ENCODE peak calls at places on chromosomes 1 and 21, in ten cellular contexts. One of them, this sample, is unnamed.

GRCh38 chr21:37030864-37031263 is 24.4 kb downstream of the RIPPLY3 start:
- DNase-seq in left cardiac atrium: no peak
- DNase-seq in IMR-90: no peak
- DNase-seq in amniotic stem cell: no peak
- DNase-seq in stimulated activated CD4-positive, alpha-beta T cell treated with anti-CD3 and anti-CD28 coated beads, TNF-alpha, amount 100 ng/mL, for 48 hours: no peak
- DNase-seq in germinal center: no peak
- DNase-seq in RWPE2: no peak
- DNase-seq in HCEC 1CT: no peak
- DNase-seq in islet precursor cell: no peak
- DNase-seq in pancreas: no peak
- DNase-seq in this sample: no peak

GRCh38 chr1:53585116-53585515 is 125.9 kb downstream of the DMRTB1 start:
- DNase-seq in pancreas: no peak
- DNase-seq in germinal center: no peak
- DNase-seq in amniotic stem cell: no peak
- DNase-seq in RWPE2: no peak
- DNase-seq in islet precursor cell: peak; percentile 51
- DNase-seq in IMR-90: peak; percentile 83
- DNase-seq in stimulated activated CD4-positive, alpha-beta T cell treated with anti-CD3 and anti-CD28 coated beads, TNF-alpha, amount 100 ng/mL, for 48 hours: no peak
- DNase-seq in HCEC 1CT: peak; percentile 70
- DNase-seq in left cardiac atrium: no peak
- DNase-seq in this sample: no peak

GRCh38 chr1:100323428-100324106 is 28.7 kb upstream of the CDC14A start:
- DNase-seq in amniotic stem cell: no peak
- DNase-seq in RWPE2: no peak
- DNase-seq in HCEC 1CT: no peak
- DNase-seq in germinal center: no peak
- DNase-seq in islet precursor cell: no peak
- DNase-seq in pancreas: peak; percentile 3
- DNase-seq in left cardiac atrium: peak; percentile 36
- DNase-seq in stimulated activated CD4-positive, alpha-beta T cell treated with anti-CD3 and anti-CD28 coated beads, TNF-alpha, amount 100 ng/mL, for 48 hours: no peak
- DNase-seq in IMR-90: no peak
- DNase-seq in this sample: no peak

GRCh38 chr21:41251961-41252642 is 64.5 kb upstream of the FAM3B start:
- DNase-seq in germinal center: no peak
- DNase-seq in left cardiac atrium: no peak
- DNase-seq in IMR-90: peak; percentile 88
- DNase-seq in islet precursor cell: no peak
- DNase-seq in amniotic stem cell: no peak
- DNase-seq in stimulated activated CD4-positive, alpha-beta T cell treated with anti-CD3 and anti-CD28 coated beads, TNF-alpha, amount 100 ng/mL, for 48 hours: no peak
- DNase-seq in RWPE2: no peak
- DNase-seq in HCEC 1CT: no peak
- DNase-seq in pancreas: no peak
- DNase-seq in this sample: no peak

GRCh38 chr1:58785424-58786058 is 1.7 kb upstream of the JUN start:
- DNase-seq in amniotic stem cell: no peak
- DNase-seq in islet precursor cell: no peak
- DNase-seq in germinal center: peak; percentile 7
- DNase-seq in HCEC 1CT: no peak
- DNase-seq in left cardiac atrium: peak; percentile 57
- DNase-seq in pancreas: peak; percentile 77
- DNase-seq in stimulated activated CD4-positive, alpha-beta T cell treated with anti-CD3 and anti-CD28 coated beads, TNF-alpha, amount 100 ng/mL, for 48 hours: no peak
- DNase-seq in IMR-90: peak; percentile 39
- DNase-seq in RWPE2: peak; percentile 74
- DNase-seq in this sample: peak; percentile 83

GRCh38 chr1:84916897-84917296 is 23.9 kb upstream of the LPAR3 start:
- DNase-seq in germinal center: no peak
- DNase-seq in pancreas: no peak
- DNase-seq in RWPE2: no peak
- DNase-seq in left cardiac atrium: no peak
- DNase-seq in islet precursor cell: no peak
- DNase-seq in stimulated activated CD4-positive, alpha-beta T cell treated with anti-CD3 and anti-CD28 coated beads, TNF-alpha, amount 100 ng/mL, for 48 hours: no peak
- DNase-seq in IMR-90: no peak
- DNase-seq in HCEC 1CT: no peak
- DNase-seq in amniotic stem cell: no peak
- DNase-seq in this sample: no peak

GRCh38 chr21:41684381-41685245 is 82.2 kb downstream of the RIPK4 start:
- DNase-seq in HCEC 1CT: no peak
- DNase-seq in IMR-90: peak; percentile 67
- DNase-seq in stimulated activated CD4-positive, alpha-beta T cell treated with anti-CD3 and anti-CD28 coated beads, TNF-alpha, amount 100 ng/mL, for 48 hours: no peak
- DNase-seq in RWPE2: no peak
- DNase-seq in islet precursor cell: peak; percentile 86
- DNase-seq in amniotic stem cell: peak; percentile 16
- DNase-seq in left cardiac atrium: peak; percentile 56
- DNase-seq in pancreas: peak; percentile 49
- DNase-seq in germinal center: no peak
- DNase-seq in this sample: peak; percentile 16

GRCh38 chr1:65514083-65514482 is 93.6 kb downstream of the LEPR start:
- DNase-seq in amniotic stem cell: peak; percentile 38
- DNase-seq in stimulated activated CD4-positive, alpha-beta T cell treated with anti-CD3 and anti-CD28 coated beads, TNF-alpha, amount 100 ng/mL, for 48 hours: no peak
- DNase-seq in RWPE2: no peak
- DNase-seq in islet precursor cell: no peak
- DNase-seq in germinal center: no peak
- DNase-seq in left cardiac atrium: no peak
- DNase-seq in IMR-90: peak; percentile 67
- DNase-seq in pancreas: no peak
- DNase-seq in HCEC 1CT: peak; percentile 71
- DNase-seq in this sample: no peak